ENCODE peak calls at places on chromosome 22, in seven cellular contexts. Y is IMR-90, P is upper lobe of left lung, N is heart left ventricle, V is transverse colon, G is A549, M is stomach. Z is an unnamed sample.

GRCh38 chr22:32528984-32529982 is 54.7 kb downstream of the FBXO7 start:
- DNase-seq in Y (peak; percentile 86), P (peak; percentile 67), N (peak; percentile 92), V (peak; percentile 87), G (peak; percentile 79), M (peak; percentile 81), Z (peak; percentile 86)

GRCh38 chr22:42321908-42322561 is 51.6 kb upstream of the TCF20 start:
- DNase-seq in Y (no peak), P (no peak), N (no peak), V (peak; percentile 27), G (no peak), M (no peak), Z (no peak)

GRCh38 chr22:45478108-45478771 is 24.4 kb upstream of the FBLN1 start:
- DNase-seq in Y (peak; percentile 96), P (no peak), N (peak; percentile 45), V (no peak), G (peak; percentile 84), M (no peak), Z (peak; percentile 69)

GRCh38 chr22:30875481-30876215 is 92.9 kb downstream of the MORC2 start:
- DNase-seq in Y (no peak), P (no peak), N (peak; percentile 89), V (no peak), G (no peak), M (no peak), Z (no peak)

GRCh38 chr22:43007519-43008102 is 7.3 kb downstream of the PACSIN2 start:
- DNase-seq in Y (peak; percentile 75), P (no peak), N (no peak), V (peak; percentile 86), G (no peak), M (peak; percentile 72), Z (no peak)

GRCh38 chr22:30434775-30435315 is 9.3 kb downstream of the MTFP1 start:
- DNase-seq in Y (no peak), P (no peak), N (no peak), V (no peak), G (no peak), M (no peak), Z (no peak)

GRCh38 chr22:47012589-47013365 is 250.3 kb downstream of the TBC1D22A start:
- DNase-seq in Y (peak; percentile 77), P (no peak), N (no peak), V (no peak), G (no peak), M (no peak), Z (no peak)

GRCh38 chr22:48640890-48641771 is 1186.5 kb downstream of the BRD1 start:
- DNase-seq in Y (no peak), P (peak; percentile 45), N (no peak), V (no peak), G (no peak), M (no peak), Z (no peak)

GRCh38 chr22:25069758-25070461 is 117.4 kb downstream of the KIAA1671 start:
- DNase-seq in Y (no peak), P (peak; percentile 69), N (no peak), V (no peak), G (no peak), M (no peak), Z (no peak)

GRCh38 chr22:41481131-41481830 is 12.4 kb downstream of the ACO2 start:
- DNase-seq in Y (peak; percentile 54), P (no peak), N (peak; percentile 64), V (no peak), G (no peak), M (no peak), Z (no peak)

GRCh38 chr22:45608763-45609180 is 62.9 kb upstream of the ATXN10 start:
- DNase-seq in Y (peak; percentile 86), P (no peak), N (no peak), V (no peak), G (peak; percentile 40), M (no peak), Z (no peak)

GRCh38 chr22:41915035-41915782 is at the start of gene SHISA8:
- DNase-seq in Y (peak; percentile 7), P (peak; percentile 92), N (peak; percentile 52), V (peak; percentile 64), G (no peak), M (peak; percentile 67), Z (no peak)

GRCh38 chr22:41908409-41909289 is 6.2 kb downstream of the SHISA8 start:
- DNase-seq in Y (no peak), P (peak; percentile 70), N (no peak), V (no peak), G (no peak), M (no peak), Z (no peak)

GRCh38 chr22:20471126-20471833 is 24.3 kb downstream of the KLHL22 start:
- DNase-seq in Y (no peak), P (no peak), N (no peak), V (no peak), G (no peak), M (no peak), Z (no peak)

GRCh38 chr22:41620646-41621098 is at the start of gene DESI1:
- DNase-seq in Y (no peak), P (no peak), N (no peak), V (no peak), G (peak; percentile 47), M (no peak), Z (no peak)

GRCh38 chr22:31637938-31638618 is 23.9 kb downstream of the PISD start:
- DNase-seq in Y (no peak), P (peak; percentile 55), N (peak; percentile 62), V (peak; percentile 52), G (no peak), M (no peak), Z (peak; percentile 23)

GRCh38 chr22:25898707-25899365 is 156.8 kb downstream of the MYO18B start:
- DNase-seq in Y (no peak), P (no peak), N (no peak), V (no peak), G (peak; percentile 14), M (no peak), Z (no peak)

GRCh38 chr22:47663615-47664605 is 901.5 kb downstream of the TBC1D22A start:
- DNase-seq in Y (no peak), P (no peak), N (no peak), V (no peak), G (no peak), M (no peak), Z (no peak)

GRCh38 chr22:50293441-50294318 is 13.8 kb downstream of the PLXNB2 start:
- DNase-seq in Y (peak; percentile 60), P (peak; percentile 93), N (peak; percentile 89), V (peak; percentile 85), G (peak; percentile 62), M (peak; percentile 94), Z (no peak)

GRCh38 chr22:49178246-49179005 is 649.2 kb downstream of the BRD1 start:
- DNase-seq in Y (no peak), P (peak; percentile 57), N (no peak), V (no peak), G (no peak), M (no peak), Z (no peak)

GRCh38 chr22:32760396-32760795 is 41.1 kb upstream of the TIMP3 start:
- DNase-seq in Y (no peak), P (peak; percentile 24), N (no peak), V (no peak), G (no peak), M (no peak), Z (no peak)

GRCh38 chr22:33811208-33811607 is 109.1 kb downstream of the LARGE1 start:
- DNase-seq in Y (no peak), P (no peak), N (no peak), V (no peak), G (no peak), M (no peak), Z (no peak)

GRCh38 chr22:22941831-22942510 is 54.4 kb downstream of the IGLL5 start:
- DNase-seq in Y (no peak), P (no peak), N (no peak), V (peak; percentile 4), G (no peak), M (peak; percentile 19), Z (no peak)

GRCh38 chr22:49986325-49986724 is 25.8 kb downstream of the PIM3 start:
- DNase-seq in Y (no peak), P (no peak), N (no peak), V (no peak), G (no peak), M (no peak), Z (no peak)

GRCh38 chr22:31929126-31929928 is 15.0 kb upstream of the YWHAH start:
- DNase-seq in Y (peak; percentile 51), P (no peak), N (peak; percentile 78), V (no peak), G (no peak), M (no peak), Z (no peak)

DNA sequence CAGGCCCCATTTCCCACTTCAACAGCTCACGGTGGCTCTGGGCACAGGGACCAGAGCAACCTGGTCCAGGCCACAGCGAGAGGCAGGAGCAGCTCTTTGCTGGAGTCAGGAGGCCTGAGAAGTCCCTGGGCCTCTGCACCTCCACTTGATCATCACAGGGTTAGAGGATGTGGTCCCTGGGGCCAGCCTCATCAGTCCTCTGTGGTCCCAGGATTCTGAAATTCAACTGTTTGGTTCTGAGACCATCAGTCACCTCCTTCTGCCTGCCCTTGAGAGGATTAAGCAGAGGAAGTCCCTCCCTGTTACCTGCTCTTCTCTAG is 24.9 kb upstream of the CBX7 start:
- DNase-seq in Y (no peak), P (no peak), N (no peak), V (no peak), G (no peak), M (no peak), Z (no peak)
- H3K4me1 ChIP-seq in Y (peaks cover 36% of the 10 kb centered on the region), P (peaks cover 72% of the 10 kb centered on the region), N (peaks cover 65% of the 10 kb centered on the region), V (peaks cover 36% of the 10 kb centered on the region), G (peaks cover 51% of the 10 kb centered on the region), M (peaks cover 40% of the 10 kb centered on the region), Z (peaks cover 44% of the 10 kb centered on the region)

GRCh38 chr22:38694945-38695344 is 5.8 kb downstream of the JOSD1 start:
- DNase-seq in Y (no peak), P (no peak), N (no peak), V (no peak), G (peak; percentile 52), M (no peak), Z (no peak)
- TF ChIP-seq POLR2A in Y (no peak), P (no peak), N (no peak), V (peak; percentile 33), G (no peak), M (no peak), Z (no peak)

DNA sequence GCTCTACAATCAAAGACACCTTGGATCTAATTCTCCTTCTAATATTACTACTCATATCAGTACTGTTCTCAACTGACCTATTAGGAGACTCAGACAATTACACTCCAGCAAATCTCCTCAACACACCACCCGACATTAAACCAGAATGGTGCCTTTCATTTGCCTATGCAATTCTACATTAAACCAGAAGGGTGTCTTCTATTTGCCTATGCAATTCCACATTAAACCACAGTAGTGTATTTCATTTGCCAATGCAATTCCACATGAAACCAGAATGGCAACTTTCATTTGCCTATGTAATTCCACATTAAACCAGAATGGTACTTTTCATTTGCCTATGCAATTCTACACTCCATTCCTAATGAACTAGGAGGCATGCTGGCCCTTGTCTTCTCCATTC is 15.3 kb upstream of the APOL3 start:
- DNase-seq in Y (no peak), P (no peak), N (no peak), V (no peak), G (no peak), M (no peak), Z (no peak)
- TF ChIP-seq CTCF in Y (no peak), P (no peak), N (no peak), V (no peak), G (no peak), M (no peak), Z (no peak)

DNA sequence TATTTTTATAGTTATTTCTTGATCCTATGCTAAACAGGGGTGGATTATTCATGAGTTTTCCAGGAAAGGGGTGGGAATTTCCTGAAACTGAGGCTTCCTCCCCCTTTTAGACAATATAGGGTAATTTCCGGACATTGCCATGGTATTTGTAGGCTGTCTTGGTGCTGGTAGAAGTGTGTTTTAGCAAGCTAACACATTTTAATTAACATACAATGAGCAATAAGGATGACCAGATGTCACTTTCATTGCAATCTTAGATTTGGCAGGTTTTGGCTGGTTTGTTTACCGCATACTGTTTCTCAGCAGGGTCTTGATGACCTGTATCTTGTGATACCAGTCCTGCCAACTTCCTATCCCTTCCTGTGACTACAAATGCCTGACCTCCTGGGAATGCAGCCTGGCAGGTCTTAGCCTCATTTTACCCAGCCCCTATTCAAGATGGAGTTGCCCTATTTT is 992 bp upstream of the C1QTNF6 start:
- DNase-seq in Y (no peak), P (no peak), N (no peak), V (no peak), G (no peak), M (no peak), Z (no peak)
- H3K4me1 ChIP-seq in Y (peaks cover 18% of the 10 kb centered on the region), P (peaks cover 37% of the 10 kb centered on the region), N (peaks cover 44% of the 10 kb centered on the region), V (peaks cover 76% of the 10 kb centered on the region), G (peaks cover 83% of the 10 kb centered on the region), M (peaks cover 44% of the 10 kb centered on the region), Z (peaks cover 35% of the 10 kb centered on the region)